ENCODE peak calls at places on chromosomes 11 and 22, in seven cellular contexts. X is CD8-positive, alpha-beta memory T cell; S is head of caudate nucleus; C is NCI-H460; B is non-pigmented ciliary epithelial cell; G is NCI-H345; K is BE2C. I is an unnamed sample.

GRCh38 chr11:534592-535518 is 521 bp downstream of the HRAS start:
- DNase-seq in X (no peak), S (peak; percentile 41), C (no peak), B (no peak), G (peak; percentile 53), K (no peak), I (no peak)

GRCh38 chr11:20403059-20403458 is 15.5 kb downstream of the PRMT3 start:
- DNase-seq in X (no peak), S (no peak), C (no peak), B (no peak), G (no peak), K (no peak), I (no peak)

GRCh38 chr22:40325315-40325714 is 21.0 kb upstream of the ADSL start:
- DNase-seq in X (peak; percentile 74), S (no peak), C (no peak), B (no peak), G (no peak), K (no peak), I (peak; percentile 45)

GRCh38 chr11:45254070-45254469 is 32.1 kb downstream of the SYT13 start:
- DNase-seq in X (no peak), S (no peak), C (no peak), B (no peak), G (no peak), K (no peak), I (no peak)

GRCh38 chr11:120391854-120392253 is 55.6 kb downstream of the ARHGEF12 start:
- DNase-seq in X (no peak), S (no peak), C (no peak), B (no peak), G (no peak), K (no peak), I (no peak)

GRCh38 chr11:72696866-72697428 is 22.7 kb upstream of the PDE2A start:
- DNase-seq in X (no peak), S (no peak), C (no peak), B (no peak), G (no peak), K (no peak), I (no peak)

GRCh38 chr11:35714882-35715612 is 52.5 kb downstream of the TRIM44 start:
- DNase-seq in X (no peak), S (peak; percentile 59), C (no peak), B (no peak), G (no peak), K (no peak), I (no peak)

GRCh38 chr11:114556135-114556534 is 3.5 kb downstream of the NXPE1 start:
- DNase-seq in X (no peak), S (no peak), C (no peak), B (no peak), G (no peak), K (no peak), I (no peak)

GRCh38 chr22:20464096-20464614 is 26.5 kb upstream of the SCARF2 start:
- DNase-seq in X (peak; percentile 76), S (no peak), C (no peak), B (no peak), G (no peak), K (no peak), I (peak; percentile 79)

GRCh38 chr11:102831709-102832492 is 11.5 kb downstream of the MMP3 start:
- DNase-seq in X (no peak), S (no peak), C (no peak), B (no peak), G (no peak), K (no peak), I (no peak)

GRCh38 chr22:39471421-39472141 is 14.8 kb downstream of the MGAT3 start:
- DNase-seq in X (peak; percentile 18), S (no peak), C (no peak), B (no peak), G (no peak), K (no peak), I (no peak)

GRCh38 chr11:131600591-131600990 is 230.2 kb downstream of the NTM start:
- DNase-seq in X (no peak), S (no peak), C (no peak), B (no peak), G (no peak), K (no peak), I (no peak)

GRCh38 chr11:3823303-3823702 is 14.9 kb downstream of the PGAP2 start:
- DNase-seq in X (no peak), S (no peak), C (no peak), B (no peak), G (no peak), K (no peak), I (no peak)

GRCh38 chr11:9490376-9490775 is 29.6 kb downstream of the ZNF143 start:
- DNase-seq in X (no peak), S (no peak), C (no peak), B (no peak), G (no peak), K (no peak), I (no peak)

GRCh38 chr11:12125609-12126149 is 15.3 kb downstream of the MICAL2 start:
- DNase-seq in X (no peak), S (no peak), C (no peak), B (no peak), G (no peak), K (no peak), I (no peak)

GRCh38 chr11:119371067-119371601 is 10.4 kb downstream of the USP2 start:
- DNase-seq in X (no peak), S (no peak), C (no peak), B (no peak), G (no peak), K (no peak), I (no peak)

GRCh38 chr11:1573847-1574255 is 1.8 kb upstream of the DUSP8 start:
- DNase-seq in X (no peak), S (no peak), C (no peak), B (no peak), G (no peak), K (no peak), I (no peak)

GRCh38 chr22:20624161-20624616 is 116.8 kb downstream of the MED15 start:
- DNase-seq in X (no peak), S (no peak), C (no peak), B (no peak), G (no peak), K (no peak), I (no peak)

GRCh38 chr11:31817054-31817620 is 6.0 kb upstream of the PAX6 start:
- DNase-seq in X (no peak), S (no peak), C (no peak), B (no peak), G (peak; percentile 22), K (no peak), I (no peak)

GRCh38 chr11:65454696-65455456 is 32.3 kb downstream of the NEAT1 start:
- DNase-seq in X (peak; percentile 68), S (peak; percentile 90), C (peak; percentile 82), B (no peak), G (peak; percentile 88), K (peak; percentile 73), I (peak; percentile 58)

GRCh38 chr22:29856496-29856895 is 18.4 kb upstream of the ASCC2 start:
- DNase-seq in X (no peak), S (no peak), C (no peak), B (no peak), G (no peak), K (no peak), I (no peak)

GRCh38 chr11:108669711-108670110 is 4.8 kb downstream of the DDX10 start:
- DNase-seq in X (no peak), S (no peak), C (no peak), B (no peak), G (no peak), K (no peak), I (no peak)

GRCh38 chr11:119367661-119368120 is 13.8 kb downstream of the USP2 start:
- DNase-seq in X (no peak), S (no peak), C (no peak), B (no peak), G (no peak), K (no peak), I (no peak)

GRCh38 chr11:33690290-33691050 is 10.2 kb downstream of the C11orf91 start:
- DNase-seq in X (no peak), S (peak; percentile 64), C (peak; percentile 51), B (peak; percentile 98), G (no peak), K (no peak), I (no peak)

GRCh38 chr11:71178076-71178475 is 74.3 kb downstream of the SHANK2 start:
- DNase-seq in X (no peak), S (no peak), C (no peak), B (no peak), G (no peak), K (no peak), I (no peak)

GRCh38 chr11:38900156-38900679 is 2302.2 kb upstream of the RAG2 start:
- DNase-seq in X (no peak), S (no peak), C (no peak), B (no peak), G (no peak), K (no peak), I (no peak)

GRCh38 chr11:76598426-76598839 is 72.1 kb downstream of the LRRC32 start:
- DNase-seq in X (no peak), S (peak; percentile 56), C (peak; percentile 31), B (no peak), G (peak; percentile 38), K (peak; percentile 69), I (no peak)

GRCh38 chr11:77269484-77270123 is 31.9 kb downstream of the GDPD4 start:
- DNase-seq in X (no peak), S (no peak), C (no peak), B (no peak), G (no peak), K (no peak), I (no peak)

GRCh38 chr11:18065572-18065971 is 19.5 kb upstream of the TPH1 start:
- DNase-seq in X (no peak), S (no peak), C (no peak), B (no peak), G (peak; percentile 95), K (no peak), I (no peak)